ENCODE peak calls at places on chromosomes 11 and 22, in four cellular contexts. D, M, N and E are unnamed samples.
A peak's percentile ranks its signal among the peaks of the same experiment; 100 is the strongest.

GRCh38 chr11:108432783-108433182 is 34.5 kb downstream of the C11orf65 start:
- DNase-seq in M (no peak), N (no peak), D (peak; percentile 86), E (no peak)

GRCh38 chr22:35917651-35918050 is 111.0 kb downstream of the RBFOX2 start:
- DNase-seq in D (no peak), M (no peak), N (no peak), E (no peak)

GRCh38 chr11:127411283-127411682 is 410.7 kb upstream of the KIRREL3 start:
- DNase-seq in N (no peak), M (no peak), D (no peak), E (no peak)

GRCh38 chr22:37907036-37907954 is 1.2 kb downstream of the MICALL1 start:
- DNase-seq in N (no peak), M (no peak), D (peak; percentile 36), E (no peak)

GRCh38 chr11:125916683-125917337 is 12.5 kb downstream of the DDX25 start:
- DNase-seq in N (no peak), M (no peak), D (no peak), E (no peak)

GRCh38 chr11:73383249-73384126 is 7.3 kb downstream of the RELT start:
- DNase-seq in N (no peak), M (no peak), D (no peak), E (no peak)

GRCh38 chr22:43292633-43293025 is 50.5 kb downstream of the SCUBE1 start:
- DNase-seq in N (no peak), M (no peak), D (no peak), E (no peak)

GRCh38 chr11:131746201-131746600 is 375.8 kb downstream of the NTM start:
- DNase-seq in D (no peak), N (no peak), M (no peak), E (no peak)

GRCh38 chr11:78361228-78361627 is 56.4 kb downstream of the GAB2 start:
- DNase-seq in D (no peak), M (no peak), N (no peak), E (no peak)

GRCh38 chr11:126363706-126364245 is 8.3 kb downstream of the ST3GAL4 start:
- DNase-seq in M (no peak), D (no peak), N (no peak), E (no peak)